ENCODE peak calls at places on chromosomes 3 and 15, in six cellular contexts. One of them, this sample, is unnamed.

GRCh38 chr3:11678735-11679134 is 35.0 kb upstream of the VGLL4 start:
- DNase-seq in NCI-H1417: no peak
- DNase-seq in Calu3: no peak
- DNase-seq in left ventricle myocardium inferior: no peak
- DNase-seq in endothelial cell: no peak
- DNase-seq in naive thymus-derived CD8-positive, alpha-beta T cell: no peak
- DNase-seq in this sample: no peak

GRCh38 chr3:32890420-32891276 is 60.8 kb upstream of the CCR4 start:
- DNase-seq in endothelial cell: no peak
- DNase-seq in naive thymus-derived CD8-positive, alpha-beta T cell: no peak
- DNase-seq in NCI-H1417: no peak
- DNase-seq in Calu3: no peak
- DNase-seq in left ventricle myocardium inferior: no peak
- DNase-seq in this sample: no peak

GRCh38 chr3:20843037-20843436 is 657.0 kb upstream of the SGO1 start:
- DNase-seq in Calu3: no peak
- DNase-seq in endothelial cell: no peak
- DNase-seq in NCI-H1417: no peak
- DNase-seq in naive thymus-derived CD8-positive, alpha-beta T cell: no peak
- DNase-seq in left ventricle myocardium inferior: no peak
- DNase-seq in this sample: no peak

GRCh38 chr15:32844118-32844711 is 126.4 kb downstream of the GREM1 start:
- DNase-seq in endothelial cell: no peak
- DNase-seq in naive thymus-derived CD8-positive, alpha-beta T cell: no peak
- DNase-seq in NCI-H1417: peak; percentile 17
- DNase-seq in Calu3: no peak
- DNase-seq in left ventricle myocardium inferior: no peak
- DNase-seq in this sample: peak; percentile 27

GRCh38 chr15:81254277-81255265 is 57.9 kb downstream of the IL16 start:
- DNase-seq in naive thymus-derived CD8-positive, alpha-beta T cell: no peak
- DNase-seq in left ventricle myocardium inferior: no peak
- DNase-seq in endothelial cell: no peak
- DNase-seq in Calu3: no peak
- DNase-seq in NCI-H1417: no peak
- DNase-seq in this sample: no peak

GRCh38 chr3:187926620-187927019 is 181.4 kb upstream of the BCL6 start:
- DNase-seq in left ventricle myocardium inferior: no peak
- DNase-seq in naive thymus-derived CD8-positive, alpha-beta T cell: no peak
- DNase-seq in NCI-H1417: no peak
- DNase-seq in Calu3: no peak
- DNase-seq in endothelial cell: no peak
- DNase-seq in this sample: no peak

GRCh38 chr3:12436514-12437222 is 47.6 kb upstream of the TSEN2 start:
- DNase-seq in endothelial cell: no peak
- DNase-seq in NCI-H1417: no peak
- DNase-seq in naive thymus-derived CD8-positive, alpha-beta T cell: no peak
- DNase-seq in left ventricle myocardium inferior: no peak
- DNase-seq in Calu3: no peak
- DNase-seq in this sample: no peak

GRCh38 chr15:83010709-83011270 is 649 bp downstream of the C15orf40 start:
- DNase-seq in naive thymus-derived CD8-positive, alpha-beta T cell: peak; percentile 65
- DNase-seq in NCI-H1417: peak; percentile 81
- DNase-seq in endothelial cell: peak; percentile 76
- DNase-seq in left ventricle myocardium inferior: peak; percentile 63
- DNase-seq in Calu3: peak; percentile 87
- DNase-seq in this sample: peak; percentile 77

GRCh38 chr15:31265871-31266711 is 60.5 kb upstream of the KLF13 start:
- DNase-seq in left ventricle myocardium inferior: peak; percentile 43
- DNase-seq in endothelial cell: no peak
- DNase-seq in naive thymus-derived CD8-positive, alpha-beta T cell: peak; percentile 77
- DNase-seq in NCI-H1417: no peak
- DNase-seq in Calu3: no peak
- DNase-seq in this sample: peak; percentile 3

GRCh38 chr15:58705105-58705504 is 44.4 kb downstream of the ADAM10 start:
- DNase-seq in naive thymus-derived CD8-positive, alpha-beta T cell: no peak
- DNase-seq in endothelial cell: no peak
- DNase-seq in left ventricle myocardium inferior: no peak
- DNase-seq in Calu3: no peak
- DNase-seq in NCI-H1417: no peak
- DNase-seq in this sample: no peak

GRCh38 chr15:67127334-67127664 is 61.9 kb downstream of the SMAD3 start:
- DNase-seq in naive thymus-derived CD8-positive, alpha-beta T cell: no peak
- DNase-seq in NCI-H1417: no peak
- DNase-seq in Calu3: peak; percentile 51
- DNase-seq in endothelial cell: no peak
- DNase-seq in left ventricle myocardium inferior: no peak
- DNase-seq in this sample: no peak

GRCh38 chr15:69855601-69856000 is 242.1 kb downstream of the TLE3 start:
- DNase-seq in naive thymus-derived CD8-positive, alpha-beta T cell: no peak
- DNase-seq in left ventricle myocardium inferior: no peak
- DNase-seq in Calu3: no peak
- DNase-seq in endothelial cell: no peak
- DNase-seq in NCI-H1417: no peak
- DNase-seq in this sample: no peak

GRCh38 chr3:48598323-48599076 is 3.4 kb upstream of the COL7A1 start:
- DNase-seq in NCI-H1417: peak; percentile 56
- DNase-seq in left ventricle myocardium inferior: peak; percentile 70
- DNase-seq in endothelial cell: no peak
- DNase-seq in naive thymus-derived CD8-positive, alpha-beta T cell: no peak
- DNase-seq in Calu3: no peak
- DNase-seq in this sample: no peak

GRCh38 chr3:122536634-122537033 is 21.9 kb upstream of the KPNA1 start:
- DNase-seq in NCI-H1417: no peak
- DNase-seq in endothelial cell: no peak
- DNase-seq in Calu3: no peak
- DNase-seq in left ventricle myocardium inferior: no peak
- DNase-seq in naive thymus-derived CD8-positive, alpha-beta T cell: no peak
- DNase-seq in this sample: no peak

GRCh38 chr15:89199734-89200133 is 21.6 kb downstream of the RLBP1 start:
- DNase-seq in naive thymus-derived CD8-positive, alpha-beta T cell: no peak
- DNase-seq in Calu3: no peak
- DNase-seq in left ventricle myocardium inferior: peak; percentile 36
- DNase-seq in endothelial cell: peak; percentile 53
- DNase-seq in NCI-H1417: no peak
- DNase-seq in this sample: peak; percentile 70

GRCh38 chr15:101124731-101125558 is 126.9 kb downstream of the CHSY1 start:
- DNase-seq in naive thymus-derived CD8-positive, alpha-beta T cell: no peak
- DNase-seq in NCI-H1417: no peak
- DNase-seq in left ventricle myocardium inferior: no peak
- DNase-seq in Calu3: no peak
- DNase-seq in endothelial cell: no peak
- DNase-seq in this sample: no peak

GRCh38 chr3:158058775-158059174 is 47.4 kb downstream of the SHOX2 start:
- DNase-seq in Calu3: peak; percentile 34
- DNase-seq in left ventricle myocardium inferior: no peak
- DNase-seq in NCI-H1417: peak; percentile 95
- DNase-seq in naive thymus-derived CD8-positive, alpha-beta T cell: no peak
- DNase-seq in endothelial cell: no peak
- DNase-seq in this sample: peak; percentile 1

GRCh38 chr3:52122491-52122890 is 31.7 kb downstream of the POC1A start:
- DNase-seq in left ventricle myocardium inferior: no peak
- DNase-seq in Calu3: no peak
- DNase-seq in endothelial cell: no peak
- DNase-seq in naive thymus-derived CD8-positive, alpha-beta T cell: no peak
- DNase-seq in NCI-H1417: no peak
- DNase-seq in this sample: no peak

GRCh38 chr3:27533718-27534578 is 49.8 kb upstream of the SLC4A7 start:
- DNase-seq in NCI-H1417: no peak
- DNase-seq in Calu3: peak; percentile 81
- DNase-seq in left ventricle myocardium inferior: peak; percentile 29
- DNase-seq in endothelial cell: peak; percentile 39
- DNase-seq in naive thymus-derived CD8-positive, alpha-beta T cell: peak; percentile 13
- DNase-seq in this sample: peak; percentile 53

GRCh38 chr3:129470861-129471260 is 30.8 kb downstream of the IFT122 start:
- DNase-seq in left ventricle myocardium inferior: no peak
- DNase-seq in naive thymus-derived CD8-positive, alpha-beta T cell: no peak
- DNase-seq in endothelial cell: no peak
- DNase-seq in NCI-H1417: no peak
- DNase-seq in Calu3: no peak
- DNase-seq in this sample: no peak

GRCh38 chr3:47421741-47422649 is 41.2 kb downstream of the PTPN23 start:
- DNase-seq in endothelial cell: no peak
- DNase-seq in naive thymus-derived CD8-positive, alpha-beta T cell: no peak
- DNase-seq in Calu3: peak; percentile 49
- DNase-seq in NCI-H1417: no peak
- DNase-seq in left ventricle myocardium inferior: peak; percentile 68
- DNase-seq in this sample: no peak

GRCh38 chr3:151219056-151219455 is 16.0 kb upstream of the GPR171 start:
- DNase-seq in endothelial cell: no peak
- DNase-seq in NCI-H1417: no peak
- DNase-seq in Calu3: no peak
- DNase-seq in naive thymus-derived CD8-positive, alpha-beta T cell: no peak
- DNase-seq in left ventricle myocardium inferior: no peak
- DNase-seq in this sample: no peak

GRCh38 chr15:83066034-83066760 is 855 bp downstream of the BTBD1 start:
- DNase-seq in NCI-H1417: no peak
- DNase-seq in endothelial cell: no peak
- DNase-seq in left ventricle myocardium inferior: peak; percentile 25
- DNase-seq in naive thymus-derived CD8-positive, alpha-beta T cell: no peak
- DNase-seq in Calu3: no peak
- DNase-seq in this sample: peak; percentile 57

GRCh38 chr3:124858275-124858674 is 28.9 kb downstream of the ITGB5 start:
- DNase-seq in left ventricle myocardium inferior: no peak
- DNase-seq in naive thymus-derived CD8-positive, alpha-beta T cell: no peak
- DNase-seq in endothelial cell: no peak
- DNase-seq in Calu3: no peak
- DNase-seq in NCI-H1417: no peak
- DNase-seq in this sample: no peak

GRCh38 chr3:31839144-31839917 is 141.7 kb downstream of the OSBPL10 start:
- DNase-seq in Calu3: no peak
- DNase-seq in left ventricle myocardium inferior: no peak
- DNase-seq in naive thymus-derived CD8-positive, alpha-beta T cell: no peak
- DNase-seq in NCI-H1417: no peak
- DNase-seq in endothelial cell: no peak
- DNase-seq in this sample: no peak

GRCh38 chr3:20857636-20858035 is 671.6 kb upstream of the SGO1 start:
- DNase-seq in Calu3: no peak
- DNase-seq in naive thymus-derived CD8-positive, alpha-beta T cell: no peak
- DNase-seq in endothelial cell: no peak
- DNase-seq in NCI-H1417: no peak
- DNase-seq in left ventricle myocardium inferior: no peak
- DNase-seq in this sample: no peak

GRCh38 chr3:58497074-58497473 is 5.2 kb downstream of the KCTD6 start:
- DNase-seq in endothelial cell: no peak
- DNase-seq in NCI-H1417: no peak
- DNase-seq in naive thymus-derived CD8-positive, alpha-beta T cell: no peak
- DNase-seq in Calu3: no peak
- DNase-seq in left ventricle myocardium inferior: no peak
- DNase-seq in this sample: peak; percentile 89

GRCh38 chr3:56753206-56753605 is 48.5 kb downstream of the ARHGEF3 start:
- DNase-seq in naive thymus-derived CD8-positive, alpha-beta T cell: no peak
- DNase-seq in endothelial cell: no peak
- DNase-seq in Calu3: no peak
- DNase-seq in left ventricle myocardium inferior: no peak
- DNase-seq in NCI-H1417: no peak
- DNase-seq in this sample: no peak

GRCh38 chr3:49165771-49166751 is at the start of gene CCDC71:
- DNase-seq in naive thymus-derived CD8-positive, alpha-beta T cell: peak; percentile 73
- DNase-seq in left ventricle myocardium inferior: peak; percentile 79
- DNase-seq in endothelial cell: peak; percentile 66
- DNase-seq in NCI-H1417: peak; percentile 61
- DNase-seq in Calu3: peak; percentile 67
- DNase-seq in this sample: peak; percentile 86

GRCh38 chr3:191331443-191331842 is 1.1 kb upstream of the UTS2B start:
- DNase-seq in NCI-H1417: no peak
- DNase-seq in naive thymus-derived CD8-positive, alpha-beta T cell: no peak
- DNase-seq in left ventricle myocardium inferior: no peak
- DNase-seq in endothelial cell: no peak
- DNase-seq in Calu3: no peak
- DNase-seq in this sample: no peak

This sample was measured in neural progenitor cell.